ENCODE peak calls at places on chromosomes 6 and 20, in five cellular contexts. Y is heart left ventricle, H is HepG2, X is IMR-90, U is vagina. N is an unnamed sample.

GRCh38 chr20:10672579-10673127 is 1.1 kb downstream of the JAG1 start:
- DNase-seq in Y (peak), H (peak), X (peak), U (no peak), N (peak)

GRCh38 chr6:168480481-168480880 is 39.5 kb downstream of the SMOC2 start:
- DNase-seq in Y (no peak), H (no peak), X (no peak), U (no peak), N (no peak)

GRCh38 chr6:130307752-130308361 is 58.0 kb upstream of the TMEM200A start:
- DNase-seq in Y (no peak), H (peak), X (peak), U (no peak), N (no peak)

GRCh38 chr6:14865609-14866100 is 380.2 kb upstream of the JARID2 start:
- DNase-seq in Y (no peak), H (no peak), X (peak), U (no peak), N (no peak)

GRCh38 chr6:118712955-118713354 is 61.6 kb upstream of the CEP85L start:
- DNase-seq in Y (no peak), H (no peak), X (peak), U (no peak), N (no peak)

GRCh38 chr6:49933526-49933925 is 30.4 kb downstream of the DEFB114 start:
- DNase-seq in Y (peak), H (no peak), X (no peak), U (no peak), N (no peak)

GRCh38 chr6:21437583-21437982 is 156.0 kb upstream of the SOX4 start:
- DNase-seq in Y (no peak), H (no peak), X (no peak), U (no peak), N (no peak)

GRCh38 chr20:48175261-48175660 is 390.0 kb upstream of the SULF2 start:
- DNase-seq in Y (no peak), H (no peak), X (no peak), U (no peak), N (no peak)

GRCh38 chr6:55643868-55644267 is 64.9 kb upstream of the HMGCLL1 start:
- DNase-seq in Y (no peak), H (no peak), X (peak), U (no peak), N (no peak)

GRCh38 chr20:49279677-49280462 is 2.0 kb upstream of the ZNFX1 start:
- DNase-seq in Y (no peak), H (no peak), X (no peak), U (no peak), N (no peak)

GRCh38 chr6:71332012-71332411 is 43.4 kb downstream of the OGFRL1 start:
- DNase-seq in Y (no peak), H (no peak), X (peak), U (no peak), N (no peak)
- H3K27ac ChIP-seq in Y (no peak), H (no peak), X (no peak), U (no peak), N (no peak)

GRCh38 chr6:79234150-79235022 is at the start of gene HMGN3:
- DNase-seq in Y (peak), H (peak), X (peak), U (no peak), N (peak)
- TF ChIP-seq POLR2A in Y (peak), H (peak), X (no peak), U (no peak), N (no peak)

GRCh38 chr20:63151554-63152321 is 64.2 kb downstream of the YTHDF1 start:
- DNase-seq in Y (peak), H (no peak), X (peak), U (no peak), N (no peak)
- H3K27ac ChIP-seq in Y (no peak), H (no peak), X (no peak), U (peak), N (no peak)

GRCh38 chr6:30907758-30908591 is at the start of gene GTF2H4:
- DNase-seq in Y (peak), H (peak), X (peak), U (no peak), N (peak)
- TF ChIP-seq POLR2A in Y (peak), H (peak), X (no peak), U (no peak), N (no peak)

GRCh38 chr6:16741112-16742016 is 19.9 kb downstream of the ATXN1 start:
- DNase-seq in Y (no peak), H (no peak), X (peak), U (no peak), N (no peak)
- H3K27ac ChIP-seq in Y (no peak), H (no peak), X (no peak), U (peak), N (no peak)

GRCh38 chr6:157268835-157269234 is 54.5 kb downstream of the TMEM242 start:
- DNase-seq in Y (no peak), H (no peak), X (no peak), U (no peak), N (no peak)
- TF ChIP-seq POLR2A in Y (no peak), H (no peak), X (no peak), U (no peak), N (no peak)

GRCh38 chr6:76420094-76420493 is 347.6 kb upstream of the IMPG1 start:
- DNase-seq in Y (no peak), H (no peak), X (no peak), U (no peak), N (no peak)
- H3K27ac ChIP-seq in Y (no peak), H (no peak), X (no peak), U (no peak), N (no peak)

GRCh38 chr6:35496036-35496850 is 636 bp downstream of the TEAD3 start:
- DNase-seq in Y (no peak), H (peak), X (no peak), U (no peak), N (peak)
- TF ChIP-seq POLR2A in Y (no peak), H (peak), X (no peak), U (no peak), N (no peak)

GRCh38 chr6:3195695-3196497 is 31.6 kb downstream of the TUBB2B start:
- DNase-seq in Y (no peak), H (peak), X (no peak), U (no peak), N (no peak)

GRCh38 chr6:3193102-3193837 is 34.2 kb downstream of the TUBB2B start:
- DNase-seq in Y (no peak), H (no peak), X (no peak), U (no peak), N (no peak)

GRCh38 chr6:3196770-3197169 is 30.7 kb downstream of the TUBB2B start:
- DNase-seq in Y (no peak), H (no peak), X (no peak), U (no peak), N (no peak)

GRCh38 chr6:3194535-3195376 is 32.7 kb downstream of the TUBB2B start:
- DNase-seq in Y (no peak), H (no peak), X (peak), U (no peak), N (no peak)

DNA sequence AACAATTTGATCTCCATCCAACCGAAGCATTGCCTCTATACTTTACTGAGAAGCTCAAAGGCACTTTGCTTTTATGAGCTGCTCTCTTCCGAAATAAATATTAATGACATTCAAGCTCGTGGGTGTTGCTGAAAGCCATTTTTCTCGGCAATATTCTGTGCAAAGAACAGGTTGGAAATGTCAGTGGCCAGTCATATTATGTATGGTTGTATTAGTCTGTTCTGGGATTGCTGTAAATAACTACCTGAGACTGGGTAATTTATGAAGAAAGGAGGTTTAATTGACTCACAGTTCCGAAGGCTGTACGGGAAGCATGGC is 32.1 kb downstream of the TUBB2B start:
- DNase-seq in Y (no peak), H (no peak), X (no peak), U (no peak), N (no peak)
- H3K27ac ChIP-seq in Y (peak), H (peak), X (no peak), U (no peak), N (no peak)